ENCODE peak calls at places on chromosomes 6 and 20, in eight cellular contexts. Y is astrocyte, W is MM.1S, V is H1, K is PC-3, L is neural progenitor cell, A is mesenchymal stem cell, Q is NT2/D1. S is an unnamed sample.

GRCh38 chr6:52288216-52288615 is 3.7 kb upstream of the MCM3 start:
- DNase-seq in A (no peak), K (no peak), Y (no peak), V (no peak), L (no peak), W (no peak), Q (no peak), S (no peak)

GRCh38 chr6:24719125-24719931 is at the start of gene C6orf62:
- DNase-seq in A (peak), L (peak), Y (peak), W (peak), K (peak), Q (no peak), V (no peak), S (peak)

GRCh38 chr6:3081965-3082364 is 13.7 kb downstream of the RIPK1 start:
- DNase-seq in A (no peak), K (no peak), Q (no peak), V (no peak), W (no peak), L (peak), Y (no peak), S (no peak)

GRCh38 chr20:35757098-35757705 is 14.6 kb upstream of the PHF20 start:
- DNase-seq in Y (no peak), Q (no peak), A (peak), V (no peak), W (no peak), L (no peak), K (no peak), S (no peak)

GRCh38 chr6:149938571-149939462 is 3.0 kb upstream of the ULBP2 start:
- DNase-seq in A (peak), K (peak), L (no peak), Y (no peak), V (peak), W (peak), Q (no peak), S (peak)

GRCh38 chr20:23049933-23050838 is 714 bp upstream of the THBD start:
- DNase-seq in V (peak), L (peak), Q (no peak), Y (peak), K (peak), A (no peak), W (no peak), S (peak)

GRCh38 chr20:10641467-10641866 is 32.3 kb downstream of the JAG1 start:
- DNase-seq in A (no peak), K (no peak), L (no peak), W (no peak), Y (no peak), V (no peak), Q (no peak), S (no peak)

GRCh38 chr6:42260424-42260888 is 42.8 kb upstream of the MRPS10 start:
- DNase-seq in L (no peak), Y (no peak), K (no peak), Q (no peak), A (peak), V (peak), W (no peak), S (no peak)

GRCh38 chr20:8829232-8829631 is 239.7 kb upstream of the PLCB4 start:
- DNase-seq in A (no peak), W (no peak), Q (no peak), Y (no peak), L (no peak), V (no peak), K (peak), S (no peak)

DNA sequence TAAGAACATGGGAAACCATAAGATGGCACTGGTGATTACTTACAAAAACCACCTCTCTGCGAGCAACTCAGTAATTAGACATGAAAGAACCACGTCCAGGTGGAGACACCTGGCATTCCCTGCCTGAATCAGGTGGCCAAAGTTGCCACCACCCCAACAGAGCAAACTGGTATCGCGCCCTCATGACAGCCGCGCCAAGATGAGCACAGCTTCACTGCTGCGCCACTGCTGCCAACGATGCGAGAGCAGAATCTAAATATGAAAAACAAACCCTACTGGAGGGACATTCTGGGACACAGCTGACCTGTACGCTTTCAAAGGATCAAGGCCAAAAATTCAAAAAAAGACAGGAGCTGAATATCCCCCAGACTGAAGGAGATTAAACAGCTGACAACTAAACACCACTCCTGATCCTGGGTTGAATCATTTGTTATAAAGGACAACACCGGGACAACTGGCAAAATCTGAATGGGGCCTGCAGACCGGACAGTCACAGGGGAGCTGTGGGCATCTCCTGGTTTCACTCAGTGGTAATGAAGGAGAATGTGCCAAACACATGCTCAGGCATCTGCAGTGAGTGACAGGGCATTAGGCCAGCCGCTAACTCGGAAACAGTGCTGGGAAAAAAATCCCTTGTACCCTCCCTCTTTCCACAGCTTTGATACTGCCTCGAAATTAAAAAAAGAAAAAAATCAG is 17.4 kb downstream of the CST7 start:
- DNase-seq in Q (no peak), Y (no peak), A (no peak), L (no peak), W (no peak), V (no peak), K (no peak), S (no peak)
- H3K4me3 ChIP-seq in Q (no peak), Y (no peak), A (peak), L (no peak), W (no peak), V (no peak), K (no peak), S (no peak)

GRCh38 chr20:63660622-63661021 is 2.5 kb downstream of the RTEL1 start:
- DNase-seq in Y (no peak), V (no peak), L (no peak), W (no peak), Q (no peak), K (no peak), A (no peak), S (no peak)

GRCh38 chr20:63657937-63658748 is at the start of gene RTEL1:
- DNase-seq in L (peak), A (peak), Q (peak), Y (peak), K (peak), W (peak), V (peak), S (peak)

GRCh38 chr20:63661108-63661507 is 3.0 kb downstream of the RTEL1 start:
- DNase-seq in Q (no peak), V (no peak), Y (no peak), A (no peak), K (no peak), L (no peak), W (no peak), S (no peak)

GRCh38 chr20:63658749-63659187 is 656 bp downstream of the RTEL1 start:
- DNase-seq in K (no peak), W (no peak), A (no peak), Q (no peak), V (no peak), Y (peak), L (no peak), S (no peak)

GRCh38 chr20:63659370-63659769 is 1.3 kb downstream of the RTEL1 start:
- DNase-seq in K (peak), V (no peak), A (no peak), Y (no peak), W (no peak), Q (no peak), L (no peak), S (no peak)
- H3K9ac ChIP-seq in K (peak), V (no peak), A (peak), Y (peak), W (peak), Q (peak), L (no peak), S (peak)

DNA sequence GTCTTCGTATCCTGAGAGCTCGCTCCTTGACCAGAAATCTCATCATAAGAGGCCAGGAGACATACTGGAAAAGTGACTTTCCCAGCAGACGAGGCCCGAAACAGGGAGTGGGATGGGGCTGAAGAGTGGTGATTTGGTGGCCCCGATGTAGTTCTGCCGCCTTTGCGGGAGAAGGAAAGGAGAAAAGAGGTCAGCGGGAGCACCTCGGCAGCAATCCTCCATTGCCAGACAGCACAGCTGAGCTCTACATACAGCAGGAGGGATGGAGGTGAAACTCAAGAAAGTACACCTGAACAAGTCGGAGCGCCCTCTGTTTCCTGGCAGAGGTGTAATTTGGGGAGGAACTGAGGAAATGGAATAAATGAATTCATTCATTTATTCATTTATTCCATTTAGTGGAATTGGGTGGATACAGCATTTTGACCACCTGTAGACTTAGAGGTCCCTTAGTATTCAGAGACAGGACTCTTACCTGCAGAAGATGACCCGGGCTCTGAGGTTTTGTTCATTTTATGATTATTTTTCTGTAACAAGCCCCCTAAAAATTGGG is 9.2 kb downstream of the TRIM31 start:
- DNase-seq in W (no peak), A (no peak), L (no peak), Q (no peak), K (no peak), V (peak), Y (no peak), S (no peak)
- H3K4me3 ChIP-seq in W (peak), A (no peak), L (peak), Q (no peak), K (peak), V (peak), Y (peak), S (peak)

DNA sequence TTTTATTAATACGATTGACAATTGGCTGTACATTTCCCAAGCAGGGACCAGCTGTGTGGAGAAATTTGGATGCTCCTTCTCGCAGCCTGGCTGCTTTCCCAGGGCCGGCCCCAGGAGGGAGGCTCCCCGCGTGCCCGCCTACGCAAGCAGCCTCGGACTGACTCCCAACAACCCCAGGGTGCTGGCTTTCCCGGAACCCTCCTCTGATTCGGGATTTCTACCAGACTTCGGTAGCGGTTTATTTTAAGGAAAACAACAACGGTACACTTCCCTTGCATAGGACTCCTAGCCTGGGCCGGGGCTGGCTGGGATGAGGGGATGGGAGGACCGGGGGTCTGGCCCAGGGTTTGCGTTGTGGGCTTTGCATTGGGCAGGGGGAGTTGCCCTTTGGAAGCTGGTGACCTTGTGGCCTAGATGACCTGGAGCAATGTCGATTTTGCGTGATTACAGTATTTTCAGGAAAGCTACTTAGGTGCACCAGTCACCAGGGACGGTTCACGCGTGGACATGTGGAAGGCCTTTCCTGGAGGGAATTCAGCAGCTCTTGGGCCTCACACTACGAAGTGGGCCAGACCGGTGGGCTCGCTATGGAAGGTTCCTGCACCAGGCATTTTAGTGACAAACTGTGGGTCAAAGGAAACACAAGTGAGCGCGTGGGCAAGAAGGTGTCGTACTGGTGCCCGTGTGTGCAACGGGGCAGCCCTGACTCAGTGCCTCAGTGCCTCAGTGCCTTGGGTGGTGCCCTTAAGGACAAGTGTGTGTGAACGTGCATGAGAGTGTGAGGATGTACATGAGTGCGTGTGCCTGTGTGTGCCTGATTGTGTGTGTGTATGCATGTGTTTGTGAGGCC is 20.7 kb upstream of the PHACTR3 start:
- DNase-seq in W (no peak), Y (no peak), V (no peak), Q (no peak), L (no peak), K (no peak), A (no peak), S (no peak)
- H3K9ac ChIP-seq in W (no peak), Y (no peak), V (no peak), Q (no peak), L (no peak), K (no peak), A (no peak), S (no peak)

S was measured in adipocyte.